ENCODE peak calls at places on chromosomes 7 and 10, in seven cellular contexts. J, C, T, Y, Q, H and S are unnamed samples.

GRCh38 chr7:14836571-14837189 is 65.9 kb downstream of the DGKB start:
- DNase-seq in J (no peak), C (peak), T (no peak), Y (no peak), Q (peak), H (no peak), S (no peak)

GRCh38 chr10:132489053-132489703 is 48.4 kb upstream of the INPP5A start:
- DNase-seq in J (no peak), C (no peak), T (no peak), Y (no peak), Q (no peak), H (no peak), S (no peak)

GRCh38 chr7:29976265-29976664 is 13.3 kb downstream of the SCRN1 start:
- DNase-seq in J (no peak), C (no peak), T (no peak), Y (no peak), Q (no peak), H (no peak), S (no peak)

GRCh38 chr10:103350522-103351260 is at the start of gene PCGF6:
- DNase-seq in J (peak), C (peak), T (peak), Y (peak), Q (peak), H (peak), S (peak)

GRCh38 chr7:77940647-77941046 is 142.1 kb downstream of the PHTF2 start:
- DNase-seq in J (no peak), C (peak), T (no peak), Y (no peak), Q (no peak), H (no peak), S (no peak)

GRCh38 chr7:151091431-151091830 is 5.2 kb downstream of the AGAP3 start:
- DNase-seq in J (no peak), C (no peak), T (no peak), Y (no peak), Q (no peak), H (no peak), S (no peak)

GRCh38 chr10:133114726-133115452 is 27.2 kb downstream of the ADGRA1 start:
- DNase-seq in J (no peak), C (no peak), T (no peak), Y (no peak), Q (no peak), H (no peak), S (no peak)

GRCh38 chr10:34748357-34748756 is 66.7 kb downstream of the PARD3 start:
- DNase-seq in J (no peak), C (no peak), T (no peak), Y (no peak), Q (no peak), H (no peak), S (no peak)

GRCh38 chr7:45033261-45033930 is 33.4 kb downstream of the CCM2 start:
- DNase-seq in J (no peak), C (no peak), T (no peak), Y (no peak), Q (no peak), H (peak), S (peak)